ENCODE peak calls at places on chromosome 17, in seven cellular contexts. H is transverse colon; S is adrenal gland; Y is stimulated activated naive CD4-positive, alpha-beta T cell; D is mucosa of descending colon; M is stimulated activated CD8-positive, alpha-beta memory T cell treated with anti-CD3 and anti-CD28 coated beads, Interleukin-7, amount 100 ng/mL, for 1 hour; Q is T-helper 2 cell. B is an unnamed sample.

GRCh38 chr17:744937-745336 is 7.1 kb downstream of the GEMIN4 start:
- DNase-seq in S (no peak), Q (no peak), D (no peak), H (no peak), Y (no peak), M (no peak), B (no peak)

GRCh38 chr17:5003214-5003867 is 5.6 kb downstream of the KIF1C start:
- DNase-seq in S (no peak), Y (no peak), D (no peak), H (no peak), M (no peak), Q (no peak), B (no peak)

GRCh38 chr17:36203335-36203734 is 6.8 kb upstream of the CCL3L1 start:
- DNase-seq in Q (no peak), Y (no peak), S (no peak), H (no peak), D (no peak), M (no peak), B (no peak)

GRCh38 chr17:61822326-61823285 is 40.7 kb downstream of the BRIP1 start:
- DNase-seq in M (no peak), D (no peak), S (no peak), H (no peak), Y (no peak), Q (no peak), B (no peak)

GRCh38 chr17:75753514-75754377 is 11.2 kb downstream of the GALK1 start:
- DNase-seq in M (peak), D (peak), H (peak), S (peak), Y (peak), Q (peak), B (no peak)

GRCh38 chr17:15354256-15354655 is 12.9 kb upstream of the TEKT3 start:
- DNase-seq in M (no peak), H (peak), Y (no peak), D (no peak), S (no peak), Q (no peak), B (no peak)

GRCh38 chr17:5584971-5585794 is 874 bp upstream of the NLRP1 start:
- DNase-seq in M (no peak), Q (no peak), H (no peak), S (no peak), Y (no peak), D (no peak), B (no peak)

GRCh38 chr17:79473111-79473835 is 137.6 kb downstream of the RBFOX3 start:
- DNase-seq in Q (no peak), D (peak), Y (no peak), S (peak), M (no peak), H (no peak), B (no peak)

GRCh38 chr17:57597531-57598453 is 147.3 kb downstream of the CCDC182 start:
- DNase-seq in M (no peak), S (peak), D (peak), H (peak), Y (no peak), Q (no peak), B (peak)

GRCh38 chr17:36856169-36856568 is 81.1 kb upstream of the LHX1 start:
- DNase-seq in H (no peak), M (no peak), S (no peak), Y (no peak), Q (no peak), D (no peak), B (no peak)

GRCh38 chr17:7356072-7356549 is 1.2 kb downstream of the TMEM95 start:
- DNase-seq in D (peak), Y (peak), S (peak), H (peak), M (peak), Q (peak), B (peak)

GRCh38 chr17:47698749-47699535 is 5.0 kb downstream of the TBKBP1 start:
- DNase-seq in D (peak), H (peak), Q (peak), Y (peak), M (peak), S (peak), B (no peak)

GRCh38 chr17:68382582-68383085 is 74.7 kb downstream of the WIPI1 start:
- DNase-seq in Q (no peak), M (no peak), H (no peak), D (no peak), S (no peak), Y (no peak), B (no peak)

GRCh38 chr17:44865231-44865660 is 17.6 kb downstream of the HIGD1B start:
- DNase-seq in Q (peak), Y (peak), S (peak), H (peak), M (peak), D (peak), B (no peak)

GRCh38 chr17:36941265-36942021 is 4.2 kb downstream of the LHX1 start:
- DNase-seq in M (no peak), S (no peak), Q (no peak), H (no peak), Y (no peak), D (no peak), B (no peak)

GRCh38 chr17:48194097-48194550 is 86.6 kb downstream of the SNX11 start:
- DNase-seq in Y (no peak), S (no peak), M (no peak), D (no peak), Q (no peak), H (no peak), B (no peak)

GRCh38 chr17:50259484-50260324 is 14.6 kb upstream of the TMEM92 start:
- DNase-seq in H (no peak), S (peak), Y (no peak), Q (no peak), D (no peak), M (no peak), B (no peak)

GRCh38 chr17:38428643-38429371 is 543 bp downstream of the ARHGAP23 start:
- DNase-seq in D (peak), Q (no peak), M (no peak), S (peak), H (peak), Y (peak), B (no peak)

GRCh38 chr17:43309505-43310329 is 75.9 kb upstream of the RNU2-1 start:
- DNase-seq in M (no peak), H (no peak), D (no peak), S (peak), Q (no peak), Y (no peak), B (no peak)

GRCh38 chr17:77035526-77035925 is 105.2 kb upstream of the SEC14L1 start:
- DNase-seq in Q (no peak), D (no peak), M (no peak), Y (no peak), H (no peak), S (no peak), B (no peak)

GRCh38 chr17:32634167-32634566 is 147.4 kb downstream of the CDK5R1 start:
- DNase-seq in Y (no peak), H (no peak), Q (no peak), M (no peak), D (no peak), S (no peak), B (no peak)

GRCh38 chr17:76485569-76485968 is 15.7 kb downstream of the RHBDF2 start:
- DNase-seq in S (no peak), Q (no peak), Y (no peak), M (no peak), H (peak), D (no peak), B (no peak)

GRCh38 chr17:57406131-57406980 is 150.0 kb downstream of the MSI2 start:
- DNase-seq in D (no peak), Q (no peak), S (no peak), H (no peak), Y (no peak), M (no peak), B (no peak)

GRCh38 chr17:164536-165235 is 16.8 kb downstream of the DOC2B start:
- DNase-seq in S (peak), M (no peak), Q (no peak), D (peak), Y (peak), H (peak), B (no peak)

GRCh38 chr17:63390090-63390489 is 56.0 kb downstream of the CYB561 start:
- DNase-seq in Y (no peak), Q (no peak), H (no peak), S (no peak), D (no peak), M (no peak), B (no peak)

GRCh38 chr17:78176548-78177025 is 8.2 kb downstream of the SYNGR2 start:
- DNase-seq in M (peak), Y (peak), S (peak), Q (peak), H (peak), D (peak), B (no peak)

GRCh38 chr17:34756670-34757021 is 177.3 kb downstream of the TMEM132E start:
- DNase-seq in Q (no peak), Y (no peak), S (peak), M (no peak), H (no peak), D (no peak), B (no peak)

GRCh38 chr17:48483471-48484131 is 47.2 kb downstream of the HOXB1 start:
- DNase-seq in D (peak), Q (no peak), Y (no peak), H (peak), S (no peak), M (no peak), B (no peak)

GRCh38 chr17:56297142-56297541 is 143.9 kb downstream of the ANKFN1 start:
- DNase-seq in H (no peak), Y (no peak), D (no peak), S (no peak), Q (no peak), M (no peak), B (no peak)

GRCh38 chr17:71759422-71760060 is 361.3 kb upstream of the SOX9 start:
- DNase-seq in D (no peak), H (no peak), Q (no peak), M (no peak), Y (no peak), S (no peak), B (no peak)

GRCh38 chr17:40323731-40324650 is 15.0 kb downstream of the RARA start:
- DNase-seq in M (peak), Q (peak), S (peak), Y (peak), D (no peak), H (peak), B (no peak)

GRCh38 chr17:62172492-62173291 is 107.6 kb upstream of the MED13 start:
- DNase-seq in Y (no peak), S (no peak), M (no peak), D (no peak), Q (no peak), H (no peak), B (no peak)

GRCh38 chr17:56018202-56018601 is 135.1 kb upstream of the ANKFN1 start:
- DNase-seq in H (no peak), Y (no peak), D (no peak), M (no peak), Q (no peak), S (no peak), B (no peak)

GRCh38 chr17:39150795-39151679 is at the start of gene PLXDC1:
- DNase-seq in H (no peak), S (no peak), Q (no peak), D (no peak), Y (no peak), M (no peak), B (no peak)

GRCh38 chr17:80955078-80955477 is 36.6 kb upstream of the CHMP6 start:
- DNase-seq in Q (no peak), D (no peak), Y (no peak), H (no peak), M (no peak), S (no peak), B (no peak)

B was measured in cerebellar nuclear complex.